ENCODE peak calls at places on chromosomes 16 and 17, in six cellular contexts. One of them, this sample, is unnamed.

GRCh38 chr17:70242781-70243437 is 73.6 kb downstream of the KCNJ2 start:
- DNase-seq in tibial nerve: no peak
- DNase-seq in RWPE1: no peak
- DNase-seq in WTC11: no peak
- DNase-seq in fibroblast of the aortic adventitia: peak
- DNase-seq in IMR-90: no peak
- DNase-seq in this sample: no peak

GRCh38 chr16:50644730-50645129 is 36.4 kb downstream of the SNX20 start:
- DNase-seq in tibial nerve: peak
- DNase-seq in RWPE1: peak
- DNase-seq in WTC11: peak
- DNase-seq in fibroblast of the aortic adventitia: peak
- DNase-seq in IMR-90: no peak
- DNase-seq in this sample: no peak

GRCh38 chr16:10971560-10971961 is 27.2 kb downstream of the CLEC16A start:
- DNase-seq in tibial nerve: peak
- DNase-seq in RWPE1: peak
- DNase-seq in WTC11: peak
- DNase-seq in fibroblast of the aortic adventitia: peak
- DNase-seq in IMR-90: peak
- DNase-seq in this sample: peak

GRCh38 chr17:27906623-27907022 is 13.5 kb upstream of the LYRM9 start:
- DNase-seq in tibial nerve: no peak
- DNase-seq in RWPE1: no peak
- DNase-seq in WTC11: no peak
- DNase-seq in fibroblast of the aortic adventitia: no peak
- DNase-seq in IMR-90: no peak
- DNase-seq in this sample: no peak

GRCh38 chr17:5283531-5284315 is 1.6 kb downstream of the RABEP1 start:
- DNase-seq in tibial nerve: no peak
- DNase-seq in RWPE1: no peak
- DNase-seq in WTC11: no peak
- DNase-seq in fibroblast of the aortic adventitia: peak
- DNase-seq in IMR-90: peak
- DNase-seq in this sample: no peak

GRCh38 chr16:83245061-83245460 is 562.7 kb upstream of the HSBP1 start:
- DNase-seq in tibial nerve: no peak
- DNase-seq in RWPE1: no peak
- DNase-seq in WTC11: no peak
- DNase-seq in fibroblast of the aortic adventitia: no peak
- DNase-seq in IMR-90: peak
- DNase-seq in this sample: no peak

GRCh38 chr17:77611791-77612466 is 346.6 kb upstream of the TNRC6C start:
- DNase-seq in tibial nerve: no peak
- DNase-seq in RWPE1: no peak
- DNase-seq in WTC11: no peak
- DNase-seq in fibroblast of the aortic adventitia: no peak
- DNase-seq in IMR-90: no peak
- DNase-seq in this sample: no peak

GRCh38 chr16:24516900-24517669 is 22.3 kb upstream of the RBBP6 start:
- DNase-seq in tibial nerve: peak
- DNase-seq in RWPE1: peak
- DNase-seq in WTC11: peak
- DNase-seq in fibroblast of the aortic adventitia: peak
- DNase-seq in IMR-90: peak
- DNase-seq in this sample: peak

GRCh38 chr17:50096758-50097157 is 1.6 kb downstream of the PDK2 start:
- DNase-seq in tibial nerve: no peak
- DNase-seq in RWPE1: no peak
- DNase-seq in WTC11: no peak
- DNase-seq in fibroblast of the aortic adventitia: no peak
- DNase-seq in IMR-90: no peak
- DNase-seq in this sample: no peak

GRCh38 chr17:700504-701094 is 14.0 kb downstream of the VPS53 start:
- DNase-seq in tibial nerve: no peak
- DNase-seq in RWPE1: peak
- DNase-seq in WTC11: no peak
- DNase-seq in fibroblast of the aortic adventitia: peak
- DNase-seq in IMR-90: peak
- DNase-seq in this sample: no peak

GRCh38 chr17:19978206-19978802 is 676 bp upstream of the AKAP10 start:
- DNase-seq in tibial nerve: no peak
- DNase-seq in RWPE1: no peak
- DNase-seq in WTC11: no peak
- DNase-seq in fibroblast of the aortic adventitia: peak
- DNase-seq in IMR-90: no peak
- DNase-seq in this sample: peak

GRCh38 chr16:74275031-74275636 is 21.5 kb upstream of the PSMD7 start:
- DNase-seq in tibial nerve: no peak
- DNase-seq in RWPE1: peak
- DNase-seq in WTC11: no peak
- DNase-seq in fibroblast of the aortic adventitia: peak
- DNase-seq in IMR-90: peak
- DNase-seq in this sample: no peak

GRCh38 chr17:65270932-65271700 is 133.9 kb downstream of the RGS9 start:
- DNase-seq in tibial nerve: no peak
- DNase-seq in RWPE1: no peak
- DNase-seq in WTC11: no peak
- DNase-seq in fibroblast of the aortic adventitia: no peak
- DNase-seq in IMR-90: no peak
- DNase-seq in this sample: no peak

GRCh38 chr17:72587773-72588511 is 467.1 kb downstream of the SOX9 start:
- DNase-seq in tibial nerve: no peak
- DNase-seq in RWPE1: peak
- DNase-seq in WTC11: no peak
- DNase-seq in fibroblast of the aortic adventitia: no peak
- DNase-seq in IMR-90: peak
- DNase-seq in this sample: peak

GRCh38 chr16:4940719-4941118 is 3.8 kb upstream of the PPL start:
- DNase-seq in tibial nerve: no peak
- DNase-seq in RWPE1: no peak
- DNase-seq in WTC11: peak
- DNase-seq in fibroblast of the aortic adventitia: no peak
- DNase-seq in IMR-90: no peak
- DNase-seq in this sample: no peak
- TF ChIP-seq CTCF in tibial nerve: no peak
- TF ChIP-seq CTCF in RWPE1: no peak
- TF ChIP-seq CTCF in WTC11: no peak
- TF ChIP-seq CTCF in fibroblast of the aortic adventitia: no peak
- TF ChIP-seq CTCF in IMR-90: no peak
- TF ChIP-seq CTCF in this sample: no peak

GRCh38 chr16:85762970-85763369 is 12.1 kb upstream of the C16orf74 start:
- DNase-seq in tibial nerve: no peak
- DNase-seq in RWPE1: no peak
- DNase-seq in WTC11: no peak
- DNase-seq in fibroblast of the aortic adventitia: no peak
- DNase-seq in IMR-90: no peak
- DNase-seq in this sample: no peak

GRCh38 chr16:85757341-85757822 is 6.5 kb upstream of the C16orf74 start:
- DNase-seq in tibial nerve: no peak
- DNase-seq in RWPE1: no peak
- DNase-seq in WTC11: no peak
- DNase-seq in fibroblast of the aortic adventitia: peak
- DNase-seq in IMR-90: peak
- DNase-seq in this sample: no peak

GRCh38 chr16:85759136-85759535 is 8.2 kb upstream of the C16orf74 start:
- DNase-seq in tibial nerve: no peak
- DNase-seq in RWPE1: no peak
- DNase-seq in WTC11: no peak
- DNase-seq in fibroblast of the aortic adventitia: no peak
- DNase-seq in IMR-90: no peak
- DNase-seq in this sample: no peak

GRCh38 chr16:85761866-85762265 is 11.0 kb upstream of the C16orf74 start:
- DNase-seq in tibial nerve: no peak
- DNase-seq in RWPE1: no peak
- DNase-seq in WTC11: no peak
- DNase-seq in fibroblast of the aortic adventitia: no peak
- DNase-seq in IMR-90: no peak
- DNase-seq in this sample: no peak

DNA sequence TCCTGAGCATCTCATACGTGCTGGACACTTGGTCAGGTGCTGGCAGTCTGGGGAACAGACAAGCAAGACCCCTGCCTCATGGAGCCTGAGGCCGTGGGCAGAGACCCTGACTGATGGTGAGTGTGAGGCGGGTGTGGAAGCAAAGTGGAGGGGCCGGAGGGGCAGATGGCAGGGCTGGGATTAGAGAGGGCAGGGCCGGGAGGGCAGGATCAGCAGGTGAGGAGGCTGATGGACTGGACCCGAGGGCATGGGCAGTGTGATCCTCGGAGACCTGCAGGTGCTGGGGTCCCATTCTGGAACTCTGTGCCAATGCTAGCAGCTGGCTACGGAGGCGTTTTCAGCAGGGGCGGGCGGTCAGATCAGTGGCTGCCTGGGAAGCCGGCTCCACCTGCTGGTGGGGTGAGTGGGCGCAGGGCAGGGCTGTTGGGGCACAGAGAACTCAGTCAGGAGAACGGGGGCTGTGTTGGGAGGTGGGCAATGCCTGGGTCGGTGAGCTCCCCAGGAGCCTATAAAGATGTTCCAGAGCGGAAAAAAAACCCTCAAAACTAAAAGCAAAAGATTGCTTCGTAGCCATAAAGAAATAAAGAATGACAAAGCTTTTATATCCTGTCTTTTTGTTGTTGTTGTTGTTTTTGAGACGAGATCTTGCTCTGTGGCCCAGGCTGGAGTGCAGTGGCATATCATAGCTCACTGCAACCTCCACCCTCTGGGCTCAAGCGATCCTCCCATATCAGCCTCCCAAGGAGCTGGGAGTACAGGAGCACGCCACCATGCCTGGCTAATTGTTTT is 8.9 kb upstream of the C16orf74 start:
- DNase-seq in tibial nerve: no peak
- DNase-seq in RWPE1: no peak
- DNase-seq in WTC11: peak
- DNase-seq in fibroblast of the aortic adventitia: no peak
- DNase-seq in IMR-90: no peak
- DNase-seq in this sample: peak
- TF ChIP-seq CTCF in tibial nerve: no peak
- TF ChIP-seq CTCF in RWPE1: peak
- TF ChIP-seq CTCF in WTC11: peak
- TF ChIP-seq CTCF in fibroblast of the aortic adventitia: peak
- TF ChIP-seq CTCF in IMR-90: peak
- TF ChIP-seq CTCF in this sample: peak

GRCh38 chr16:87736003-87736382 is 29.8 kb downstream of the KLHDC4 start:
- DNase-seq in tibial nerve: no peak
- DNase-seq in RWPE1: no peak
- DNase-seq in WTC11: no peak
- DNase-seq in fibroblast of the aortic adventitia: no peak
- DNase-seq in IMR-90: no peak
- DNase-seq in this sample: no peak

GRCh38 chr16:87731607-87732006 is 34.2 kb downstream of the KLHDC4 start:
- DNase-seq in tibial nerve: no peak
- DNase-seq in RWPE1: no peak
- DNase-seq in WTC11: no peak
- DNase-seq in fibroblast of the aortic adventitia: no peak
- DNase-seq in IMR-90: no peak
- DNase-seq in this sample: no peak

GRCh38 chr16:87735270-87736002 is 30.4 kb downstream of the KLHDC4 start:
- DNase-seq in tibial nerve: no peak
- DNase-seq in RWPE1: no peak
- DNase-seq in WTC11: no peak
- DNase-seq in fibroblast of the aortic adventitia: no peak
- DNase-seq in IMR-90: no peak
- DNase-seq in this sample: no peak

GRCh38 chr16:87734644-87735043 is 31.1 kb downstream of the KLHDC4 start:
- DNase-seq in tibial nerve: no peak
- DNase-seq in RWPE1: no peak
- DNase-seq in WTC11: peak
- DNase-seq in fibroblast of the aortic adventitia: no peak
- DNase-seq in IMR-90: no peak
- DNase-seq in this sample: no peak

GRCh38 chr16:87733190-87733589 is 32.6 kb downstream of the KLHDC4 start:
- DNase-seq in tibial nerve: no peak
- DNase-seq in RWPE1: no peak
- DNase-seq in WTC11: no peak
- DNase-seq in fibroblast of the aortic adventitia: no peak
- DNase-seq in IMR-90: no peak
- DNase-seq in this sample: no peak
- TF ChIP-seq CTCF in tibial nerve: no peak
- TF ChIP-seq CTCF in RWPE1: no peak
- TF ChIP-seq CTCF in WTC11: no peak
- TF ChIP-seq CTCF in fibroblast of the aortic adventitia: no peak
- TF ChIP-seq CTCF in IMR-90: no peak
- TF ChIP-seq CTCF in this sample: no peak

GRCh38 chr17:76104140-76104895 is 731 bp upstream of the EXOC7 start:
- DNase-seq in tibial nerve: no peak
- DNase-seq in RWPE1: no peak
- DNase-seq in WTC11: no peak
- DNase-seq in fibroblast of the aortic adventitia: no peak
- DNase-seq in IMR-90: no peak
- DNase-seq in this sample: no peak

GRCh38 chr17:76102944-76103273 is 678 bp downstream of the EXOC7 start:
- DNase-seq in tibial nerve: no peak
- DNase-seq in RWPE1: no peak
- DNase-seq in WTC11: no peak
- DNase-seq in fibroblast of the aortic adventitia: no peak
- DNase-seq in IMR-90: no peak
- DNase-seq in this sample: no peak

GRCh38 chr17:76104896-76105231 is 1.3 kb upstream of the EXOC7 start:
- DNase-seq in tibial nerve: no peak
- DNase-seq in RWPE1: no peak
- DNase-seq in WTC11: no peak
- DNase-seq in fibroblast of the aortic adventitia: no peak
- DNase-seq in IMR-90: no peak
- DNase-seq in this sample: no peak

GRCh38 chr17:76103274-76104139 is at the start of gene EXOC7:
- DNase-seq in tibial nerve: peak
- DNase-seq in RWPE1: peak
- DNase-seq in WTC11: peak
- DNase-seq in fibroblast of the aortic adventitia: peak
- DNase-seq in IMR-90: peak
- DNase-seq in this sample: peak

DNA sequence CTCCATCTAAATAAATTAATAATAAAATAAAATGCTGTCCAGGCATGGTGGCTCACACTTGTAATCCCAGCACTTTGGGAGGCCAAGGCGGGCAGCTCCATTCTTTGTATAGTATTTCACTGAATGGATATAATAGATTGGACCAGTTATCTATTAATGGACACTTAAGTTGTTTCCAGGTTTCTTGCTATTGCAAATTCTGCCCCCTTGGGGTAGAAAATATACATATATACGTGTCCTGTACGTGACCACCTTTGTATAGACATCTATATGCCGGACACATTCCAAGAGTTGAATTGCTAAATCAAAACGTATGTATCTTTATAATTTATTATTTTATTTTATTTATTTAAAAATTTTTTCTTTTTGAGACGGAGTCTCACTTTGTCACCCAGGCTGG is 3.9 kb upstream of the EXOC7 start:
- DNase-seq in tibial nerve: no peak
- DNase-seq in RWPE1: no peak
- DNase-seq in WTC11: no peak
- DNase-seq in fibroblast of the aortic adventitia: no peak
- DNase-seq in IMR-90: no peak
- DNase-seq in this sample: no peak
- TF ChIP-seq CTCF in tibial nerve: no peak
- TF ChIP-seq CTCF in RWPE1: peak
- TF ChIP-seq CTCF in WTC11: no peak
- TF ChIP-seq CTCF in fibroblast of the aortic adventitia: no peak
- TF ChIP-seq CTCF in IMR-90: no peak
- TF ChIP-seq CTCF in this sample: peak

GRCh38 chr16:2147981-2148671 is at the start of gene RAB26:
- DNase-seq in tibial nerve: no peak
- DNase-seq in RWPE1: peak
- DNase-seq in WTC11: peak
- DNase-seq in fibroblast of the aortic adventitia: no peak
- DNase-seq in IMR-90: peak
- DNase-seq in this sample: peak
- TF ChIP-seq CTCF in tibial nerve: no peak
- TF ChIP-seq CTCF in RWPE1: no peak
- TF ChIP-seq CTCF in WTC11: no peak
- TF ChIP-seq CTCF in fibroblast of the aortic adventitia: no peak
- TF ChIP-seq CTCF in IMR-90: no peak
- TF ChIP-seq CTCF in this sample: no peak

This sample was measured in DND-41.